ENCODE peak calls at places on chromosomes 7 and 10, in seven cellular contexts. G is psoas muscle; F is mucosa of descending colon; T is T-helper 2 cell treated with Interferon-gamma antibody and Interleukin-4, amounts not matched to agents 5 μg/mL and 100 μg/mL, for 36 hours; Z is chondrocyte; O is small intestine; U is H7. V is an unnamed sample.

GRCh38 chr10:101444058-101444457 is 90.1 kb downstream of the BTRC start:
- DNase-seq in G (no peak), F (no peak), T (no peak), Z (no peak), O (peak), U (no peak), V (no peak)

GRCh38 chr10:128161031-128161430 is 34.8 kb upstream of the MKI67 start:
- DNase-seq in G (no peak), F (no peak), T (no peak), Z (no peak), O (no peak), U (no peak), V (no peak)

GRCh38 chr7:1169409-1170368 is 9.7 kb upstream of the ZFAND2A start:
- DNase-seq in G (peak), F (peak), T (peak), Z (no peak), O (peak), U (peak), V (peak)

GRCh38 chr7:135719688-135720087 is 8.3 kb downstream of the SLC13A4 start:
- DNase-seq in G (no peak), F (no peak), T (no peak), Z (no peak), O (no peak), U (no peak), V (no peak)

GRCh38 chr10:88152720-88153119 is 289.3 kb downstream of the PTEN start:
- DNase-seq in G (peak), F (no peak), T (peak), Z (no peak), O (peak), U (no peak), V (no peak)

GRCh38 chr10:88411772-88412349 is 171.3 kb downstream of the RNLS start:
- DNase-seq in G (no peak), F (no peak), T (no peak), Z (no peak), O (no peak), U (no peak), V (no peak)

GRCh38 chr7:155586843-155587440 is 40.6 kb upstream of the CNPY1 start:
- DNase-seq in G (no peak), F (no peak), T (no peak), Z (peak), O (no peak), U (no peak), V (no peak)

GRCh38 chr7:127976056-127976455 is 55.2 kb downstream of the LRRC4 start:
- DNase-seq in G (no peak), F (no peak), T (no peak), Z (no peak), O (peak), U (no peak), V (no peak)

GRCh38 chr10:64209574-64209973 is 688.4 kb downstream of the REEP3 start:
- DNase-seq in G (no peak), F (peak), T (no peak), Z (no peak), O (no peak), U (no peak), V (peak)

GRCh38 chr7:32047801-32048200 is 22.4 kb downstream of the PDE1C start:
- DNase-seq in G (no peak), F (no peak), T (no peak), Z (no peak), O (no peak), U (no peak), V (no peak)

GRCh38 chr10:69045441-69046300 is 42.2 kb upstream of the SRGN start:
- DNase-seq in G (no peak), F (no peak), T (peak), Z (no peak), O (peak), U (no peak), V (no peak)

GRCh38 chr7:45421096-45421495 is 153.1 kb upstream of the ADCY1 start:
- DNase-seq in G (no peak), F (no peak), T (no peak), Z (no peak), O (no peak), U (no peak), V (no peak)

GRCh38 chr7:129835436-129836020 is 117.2 kb downstream of the UBE2H start:
- DNase-seq in G (no peak), F (no peak), T (no peak), Z (no peak), O (no peak), U (no peak), V (no peak)

GRCh38 chr7:48099781-48100180 is 10.7 kb downstream of the UPP1 start:
- DNase-seq in G (no peak), F (no peak), T (no peak), Z (no peak), O (no peak), U (no peak), V (no peak)

GRCh38 chr10:78231930-78232329 is 198.3 kb downstream of the RPS24 start:
- DNase-seq in G (peak), F (no peak), T (no peak), Z (no peak), O (no peak), U (no peak), V (peak)

GRCh38 chr7:159114981-159115380 is 29.7 kb downstream of the VIPR2 start:
- DNase-seq in G (peak), F (no peak), T (no peak), Z (no peak), O (no peak), U (peak), V (peak)

GRCh38 chr10:80177781-80178636 is 27.3 kb downstream of the ANXA11 start:
- DNase-seq in G (no peak), F (no peak), T (no peak), Z (no peak), O (no peak), U (no peak), V (peak)

GRCh38 chr7:47452715-47453092 is 129.2 kb downstream of the TNS3 start:
- DNase-seq in G (no peak), F (no peak), T (no peak), Z (no peak), O (no peak), U (no peak), V (no peak)

V was measured in left cardiac atrium.